ENCODE peak calls at places on chromosome 18, in five cellular contexts. One of them, this sample, is unnamed.

GRCh38 chr18:45212186-45213039 is 402.9 kb upstream of the SLC14A2 start:
- DNase-seq in spleen: peak
- DNase-seq in dorsolateral prefrontal cortex: peak
- DNase-seq in iris pigment epithelial cell: peak
- DNase-seq in skeletal muscle cell: no peak
- DNase-seq in this sample: peak

GRCh38 chr18:11664286-11664685 is 24.8 kb upstream of the GNAL start:
- DNase-seq in spleen: no peak
- DNase-seq in iris pigment epithelial cell: no peak
- DNase-seq in skeletal muscle cell: no peak
- DNase-seq in dorsolateral prefrontal cortex: no peak
- DNase-seq in this sample: no peak

GRCh38 chr18:34707670-34708069 is 2.4 kb upstream of the DTNA start:
- DNase-seq in dorsolateral prefrontal cortex: no peak
- DNase-seq in spleen: no peak
- DNase-seq in skeletal muscle cell: peak
- DNase-seq in iris pigment epithelial cell: peak
- DNase-seq in this sample: no peak

GRCh38 chr18:35252466-35252865 is 11.6 kb downstream of the ZNF397 start:
- DNase-seq in skeletal muscle cell: no peak
- DNase-seq in spleen: no peak
- DNase-seq in dorsolateral prefrontal cortex: no peak
- DNase-seq in iris pigment epithelial cell: no peak
- DNase-seq in this sample: no peak

GRCh38 chr18:46411862-46412690 is 244.9 kb downstream of the LOXHD1 start:
- DNase-seq in dorsolateral prefrontal cortex: no peak
- DNase-seq in skeletal muscle cell: peak
- DNase-seq in spleen: no peak
- DNase-seq in iris pigment epithelial cell: no peak
- DNase-seq in this sample: no peak

GRCh38 chr18:23591011-23591410 is 4.7 kb upstream of the NPC1 start:
- DNase-seq in iris pigment epithelial cell: peak
- DNase-seq in skeletal muscle cell: no peak
- DNase-seq in spleen: no peak
- DNase-seq in dorsolateral prefrontal cortex: no peak
- DNase-seq in this sample: no peak

GRCh38 chr18:73462092-73462491 is 594.3 kb upstream of the NETO1 start:
- DNase-seq in iris pigment epithelial cell: peak
- DNase-seq in skeletal muscle cell: peak
- DNase-seq in dorsolateral prefrontal cortex: no peak
- DNase-seq in spleen: no peak
- DNase-seq in this sample: no peak

GRCh38 chr18:26618130-26618529 is 69.8 kb upstream of the KCTD1 start:
- DNase-seq in iris pigment epithelial cell: no peak
- DNase-seq in skeletal muscle cell: no peak
- DNase-seq in dorsolateral prefrontal cortex: no peak
- DNase-seq in spleen: no peak
- DNase-seq in this sample: no peak

GRCh38 chr18:31506024-31506742 is 8.2 kb downstream of the DSG2 start:
- DNase-seq in skeletal muscle cell: no peak
- DNase-seq in iris pigment epithelial cell: peak
- DNase-seq in spleen: no peak
- DNase-seq in dorsolateral prefrontal cortex: no peak
- DNase-seq in this sample: no peak

GRCh38 chr18:74360852-74361640 is 45.4 kb downstream of the C18orf63 start:
- DNase-seq in skeletal muscle cell: no peak
- DNase-seq in dorsolateral prefrontal cortex: no peak
- DNase-seq in spleen: no peak
- DNase-seq in iris pigment epithelial cell: no peak
- DNase-seq in this sample: no peak

GRCh38 chr18:11987527-11987926 is 6.2 kb downstream of the IMPA2 start:
- DNase-seq in skeletal muscle cell: no peak
- DNase-seq in dorsolateral prefrontal cortex: no peak
- DNase-seq in spleen: no peak
- DNase-seq in iris pigment epithelial cell: no peak
- DNase-seq in this sample: no peak

GRCh38 chr18:24923138-24923537 is 428.8 kb downstream of the ZNF521 start:
- DNase-seq in iris pigment epithelial cell: no peak
- DNase-seq in dorsolateral prefrontal cortex: no peak
- DNase-seq in spleen: no peak
- DNase-seq in skeletal muscle cell: no peak
- DNase-seq in this sample: no peak

GRCh38 chr18:31042391-31043181 is at the start of gene DSC3:
- DNase-seq in spleen: peak
- DNase-seq in dorsolateral prefrontal cortex: no peak
- DNase-seq in iris pigment epithelial cell: peak
- DNase-seq in skeletal muscle cell: no peak
- DNase-seq in this sample: no peak

GRCh38 chr18:62258606-62259005 is 66.5 kb upstream of the TNFRSF11A start:
- DNase-seq in iris pigment epithelial cell: no peak
- DNase-seq in spleen: no peak
- DNase-seq in skeletal muscle cell: no peak
- DNase-seq in dorsolateral prefrontal cortex: no peak
- DNase-seq in this sample: no peak

GRCh38 chr18:36284671-36285295 is 12.7 kb upstream of the FHOD3 start:
- DNase-seq in iris pigment epithelial cell: peak
- DNase-seq in skeletal muscle cell: no peak
- DNase-seq in spleen: no peak
- DNase-seq in dorsolateral prefrontal cortex: no peak
- DNase-seq in this sample: peak

GRCh38 chr18:76378526-76379215 is 116.4 kb downstream of the ZNF516 start:
- DNase-seq in skeletal muscle cell: no peak
- DNase-seq in iris pigment epithelial cell: no peak
- DNase-seq in dorsolateral prefrontal cortex: no peak
- DNase-seq in spleen: peak
- DNase-seq in this sample: no peak

GRCh38 chr18:12403601-12404506 is 3.9 kb upstream of the PRELID3A start:
- DNase-seq in dorsolateral prefrontal cortex: no peak
- DNase-seq in skeletal muscle cell: peak
- DNase-seq in iris pigment epithelial cell: peak
- DNase-seq in spleen: peak
- DNase-seq in this sample: no peak

GRCh38 chr18:2920546-2921343 is 73.9 kb downstream of the EMILIN2 start:
- DNase-seq in skeletal muscle cell: no peak
- DNase-seq in iris pigment epithelial cell: no peak
- DNase-seq in spleen: no peak
- DNase-seq in dorsolateral prefrontal cortex: peak
- DNase-seq in this sample: no peak

GRCh38 chr18:23573948-23574431 is 12.3 kb downstream of the NPC1 start:
- DNase-seq in skeletal muscle cell: peak
- DNase-seq in dorsolateral prefrontal cortex: no peak
- DNase-seq in spleen: no peak
- DNase-seq in iris pigment epithelial cell: peak
- DNase-seq in this sample: peak